ENCODE peak calls at places on chromosomes 13 and 19, in six cellular contexts. One of them, this sample, is unnamed.
A peak's percentile ranks its signal among the peaks of the same experiment; 100 is the strongest.

GRCh38 chr13:47798906-47799305 is 202.2 kb downstream of the SUCLA2 start:
- DNase-seq in cardiac fibroblast: peak; percentile 46
- DNase-seq in stomach: no peak
- DNase-seq in activated CD8-positive, alpha-beta memory T cell treated with anti-CD3 and anti-CD28 coated beads, Interleukin-2, amount 50 U/mL, for 48 hours: no peak
- DNase-seq in GM12865: peak; percentile 6
- DNase-seq in NCI-H510A treated with DMSO at 0.1 percent for 48 hours: no peak
- DNase-seq in this sample: peak; percentile 19

GRCh38 chr19:14409157-14410053 is 9.7 kb downstream of the DDX39A start:
- DNase-seq in cardiac fibroblast: no peak
- DNase-seq in stomach: no peak
- DNase-seq in activated CD8-positive, alpha-beta memory T cell treated with anti-CD3 and anti-CD28 coated beads, Interleukin-2, amount 50 U/mL, for 48 hours: peak; percentile 70
- DNase-seq in GM12865: no peak
- DNase-seq in NCI-H510A treated with DMSO at 0.1 percent for 48 hours: no peak
- DNase-seq in this sample: no peak

GRCh38 chr19:57830071-57830602 is at the start of gene ZNF587B:
- DNase-seq in cardiac fibroblast: peak; percentile 89
- DNase-seq in stomach: peak; percentile 51
- DNase-seq in activated CD8-positive, alpha-beta memory T cell treated with anti-CD3 and anti-CD28 coated beads, Interleukin-2, amount 50 U/mL, for 48 hours: peak; percentile 72
- DNase-seq in GM12865: no peak
- DNase-seq in NCI-H510A treated with DMSO at 0.1 percent for 48 hours: no peak
- DNase-seq in this sample: peak; percentile 88

GRCh38 chr13:48161530-48162179 is 66.8 kb upstream of the MED4 start:
- DNase-seq in cardiac fibroblast: no peak
- DNase-seq in stomach: peak; percentile 36
- DNase-seq in activated CD8-positive, alpha-beta memory T cell treated with anti-CD3 and anti-CD28 coated beads, Interleukin-2, amount 50 U/mL, for 48 hours: no peak
- DNase-seq in GM12865: no peak
- DNase-seq in NCI-H510A treated with DMSO at 0.1 percent for 48 hours: no peak
- DNase-seq in this sample: no peak

GRCh38 chr13:81012031-81012430 is 671.1 kb upstream of the SPRY2 start:
- DNase-seq in cardiac fibroblast: no peak
- DNase-seq in stomach: no peak
- DNase-seq in activated CD8-positive, alpha-beta memory T cell treated with anti-CD3 and anti-CD28 coated beads, Interleukin-2, amount 50 U/mL, for 48 hours: no peak
- DNase-seq in GM12865: no peak
- DNase-seq in NCI-H510A treated with DMSO at 0.1 percent for 48 hours: no peak
- DNase-seq in this sample: no peak

GRCh38 chr13:44801990-44802389 is 187.3 kb downstream of the NUFIP1 start:
- DNase-seq in cardiac fibroblast: peak; percentile 83
- DNase-seq in stomach: peak; percentile 45
- DNase-seq in activated CD8-positive, alpha-beta memory T cell treated with anti-CD3 and anti-CD28 coated beads, Interleukin-2, amount 50 U/mL, for 48 hours: no peak
- DNase-seq in GM12865: no peak
- DNase-seq in NCI-H510A treated with DMSO at 0.1 percent for 48 hours: no peak
- DNase-seq in this sample: peak; percentile 81

GRCh38 chr13:23350009-23350408 is 83.5 kb downstream of the SACS start:
- DNase-seq in cardiac fibroblast: peak; percentile 25
- DNase-seq in stomach: no peak
- DNase-seq in activated CD8-positive, alpha-beta memory T cell treated with anti-CD3 and anti-CD28 coated beads, Interleukin-2, amount 50 U/mL, for 48 hours: no peak
- DNase-seq in GM12865: no peak
- DNase-seq in NCI-H510A treated with DMSO at 0.1 percent for 48 hours: no peak
- DNase-seq in this sample: no peak

GRCh38 chr13:25980255-25980654 is 71.6 kb downstream of the SHISA2 start:
- DNase-seq in cardiac fibroblast: peak; percentile 22
- DNase-seq in stomach: no peak
- DNase-seq in activated CD8-positive, alpha-beta memory T cell treated with anti-CD3 and anti-CD28 coated beads, Interleukin-2, amount 50 U/mL, for 48 hours: no peak
- DNase-seq in GM12865: no peak
- DNase-seq in NCI-H510A treated with DMSO at 0.1 percent for 48 hours: no peak
- DNase-seq in this sample: peak; percentile 35

GRCh38 chr19:35495107-35496064 is 5.1 kb upstream of the KRTDAP start:
- DNase-seq in cardiac fibroblast: peak; percentile 70
- DNase-seq in stomach: peak; percentile 70
- DNase-seq in activated CD8-positive, alpha-beta memory T cell treated with anti-CD3 and anti-CD28 coated beads, Interleukin-2, amount 50 U/mL, for 48 hours: peak; percentile 86
- DNase-seq in GM12865: peak; percentile 76
- DNase-seq in NCI-H510A treated with DMSO at 0.1 percent for 48 hours: peak; percentile 3
- DNase-seq in this sample: peak; percentile 63

GRCh38 chr13:110539894-110540293 is 21.6 kb downstream of the RAB20 start:
- DNase-seq in cardiac fibroblast: no peak
- DNase-seq in stomach: no peak
- DNase-seq in activated CD8-positive, alpha-beta memory T cell treated with anti-CD3 and anti-CD28 coated beads, Interleukin-2, amount 50 U/mL, for 48 hours: no peak
- DNase-seq in GM12865: no peak
- DNase-seq in NCI-H510A treated with DMSO at 0.1 percent for 48 hours: no peak
- DNase-seq in this sample: peak; percentile 21

GRCh38 chr13:21637296-21637695 is 33.3 kb upstream of the MICU2 start:
- DNase-seq in cardiac fibroblast: peak; percentile 72
- DNase-seq in stomach: peak; percentile 82
- DNase-seq in activated CD8-positive, alpha-beta memory T cell treated with anti-CD3 and anti-CD28 coated beads, Interleukin-2, amount 50 U/mL, for 48 hours: no peak
- DNase-seq in GM12865: peak; percentile 50
- DNase-seq in NCI-H510A treated with DMSO at 0.1 percent for 48 hours: peak; percentile 51
- DNase-seq in this sample: no peak

GRCh38 chr19:43747557-43748204 is 7.1 kb downstream of the SMG9 start:
- DNase-seq in cardiac fibroblast: no peak
- DNase-seq in stomach: no peak
- DNase-seq in activated CD8-positive, alpha-beta memory T cell treated with anti-CD3 and anti-CD28 coated beads, Interleukin-2, amount 50 U/mL, for 48 hours: no peak
- DNase-seq in GM12865: peak; percentile 37
- DNase-seq in NCI-H510A treated with DMSO at 0.1 percent for 48 hours: no peak
- DNase-seq in this sample: no peak

GRCh38 chr19:45972081-45972943 is 1.4 kb downstream of the NOVA2 start:
- DNase-seq in cardiac fibroblast: no peak
- DNase-seq in stomach: no peak
- DNase-seq in activated CD8-positive, alpha-beta memory T cell treated with anti-CD3 and anti-CD28 coated beads, Interleukin-2, amount 50 U/mL, for 48 hours: peak; percentile 52
- DNase-seq in GM12865: no peak
- DNase-seq in NCI-H510A treated with DMSO at 0.1 percent for 48 hours: no peak
- DNase-seq in this sample: no peak

GRCh38 chr13:31912641-31913401 is 118.8 kb upstream of the FRY start:
- DNase-seq in cardiac fibroblast: peak; percentile 16
- DNase-seq in stomach: no peak
- DNase-seq in activated CD8-positive, alpha-beta memory T cell treated with anti-CD3 and anti-CD28 coated beads, Interleukin-2, amount 50 U/mL, for 48 hours: no peak
- DNase-seq in GM12865: no peak
- DNase-seq in NCI-H510A treated with DMSO at 0.1 percent for 48 hours: no peak
- DNase-seq in this sample: no peak

GRCh38 chr19:17183858-17184271 is 31.3 kb upstream of the USE1 start:
- DNase-seq in cardiac fibroblast: no peak
- DNase-seq in stomach: no peak
- DNase-seq in activated CD8-positive, alpha-beta memory T cell treated with anti-CD3 and anti-CD28 coated beads, Interleukin-2, amount 50 U/mL, for 48 hours: peak; percentile 62
- DNase-seq in GM12865: peak; percentile 40
- DNase-seq in NCI-H510A treated with DMSO at 0.1 percent for 48 hours: no peak
- DNase-seq in this sample: no peak

GRCh38 chr19:16071072-16071691 is 5.1 kb upstream of the TPM4 start:
- DNase-seq in cardiac fibroblast: no peak
- DNase-seq in stomach: no peak
- DNase-seq in activated CD8-positive, alpha-beta memory T cell treated with anti-CD3 and anti-CD28 coated beads, Interleukin-2, amount 50 U/mL, for 48 hours: peak; percentile 44
- DNase-seq in GM12865: no peak
- DNase-seq in NCI-H510A treated with DMSO at 0.1 percent for 48 hours: no peak
- DNase-seq in this sample: no peak

GRCh38 chr13:46126552-46127171 is 21.8 kb upstream of the CPB2 start:
- DNase-seq in cardiac fibroblast: peak; percentile 84
- DNase-seq in stomach: peak; percentile 78
- DNase-seq in activated CD8-positive, alpha-beta memory T cell treated with anti-CD3 and anti-CD28 coated beads, Interleukin-2, amount 50 U/mL, for 48 hours: peak; percentile 70
- DNase-seq in GM12865: peak; percentile 80
- DNase-seq in NCI-H510A treated with DMSO at 0.1 percent for 48 hours: peak; percentile 30
- DNase-seq in this sample: peak; percentile 76

GRCh38 chr19:16027528-16027927 is 48.8 kb upstream of the TPM4 start:
- DNase-seq in cardiac fibroblast: no peak
- DNase-seq in stomach: no peak
- DNase-seq in activated CD8-positive, alpha-beta memory T cell treated with anti-CD3 and anti-CD28 coated beads, Interleukin-2, amount 50 U/mL, for 48 hours: no peak
- DNase-seq in GM12865: no peak
- DNase-seq in NCI-H510A treated with DMSO at 0.1 percent for 48 hours: no peak
- DNase-seq in this sample: no peak

GRCh38 chr19:29510701-29511265 is 15.0 kb upstream of the VSTM2B start:
- DNase-seq in cardiac fibroblast: no peak
- DNase-seq in stomach: no peak
- DNase-seq in activated CD8-positive, alpha-beta memory T cell treated with anti-CD3 and anti-CD28 coated beads, Interleukin-2, amount 50 U/mL, for 48 hours: no peak
- DNase-seq in GM12865: no peak
- DNase-seq in NCI-H510A treated with DMSO at 0.1 percent for 48 hours: no peak
- DNase-seq in this sample: no peak

GRCh38 chr13:37656247-37656940 is 57.8 kb upstream of the POSTN start:
- DNase-seq in cardiac fibroblast: peak; percentile 99
- DNase-seq in stomach: no peak
- DNase-seq in activated CD8-positive, alpha-beta memory T cell treated with anti-CD3 and anti-CD28 coated beads, Interleukin-2, amount 50 U/mL, for 48 hours: no peak
- DNase-seq in GM12865: no peak
- DNase-seq in NCI-H510A treated with DMSO at 0.1 percent for 48 hours: no peak
- DNase-seq in this sample: peak; percentile 97

GRCh38 chr13:46530084-46530935 is 22.7 kb upstream of the LRCH1 start:
- DNase-seq in cardiac fibroblast: peak; percentile 67
- DNase-seq in stomach: no peak
- DNase-seq in activated CD8-positive, alpha-beta memory T cell treated with anti-CD3 and anti-CD28 coated beads, Interleukin-2, amount 50 U/mL, for 48 hours: no peak
- DNase-seq in GM12865: no peak
- DNase-seq in NCI-H510A treated with DMSO at 0.1 percent for 48 hours: no peak
- DNase-seq in this sample: peak; percentile 35

GRCh38 chr13:41601718-41602445 is 144.5 kb downstream of the RGCC start:
- DNase-seq in cardiac fibroblast: peak; percentile 75
- DNase-seq in stomach: no peak
- DNase-seq in activated CD8-positive, alpha-beta memory T cell treated with anti-CD3 and anti-CD28 coated beads, Interleukin-2, amount 50 U/mL, for 48 hours: no peak
- DNase-seq in GM12865: no peak
- DNase-seq in NCI-H510A treated with DMSO at 0.1 percent for 48 hours: no peak
- DNase-seq in this sample: peak; percentile 28

GRCh38 chr19:778910-779653 is 18.2 kb upstream of the PTBP1 start:
- DNase-seq in cardiac fibroblast: peak; percentile 96
- DNase-seq in stomach: no peak
- DNase-seq in activated CD8-positive, alpha-beta memory T cell treated with anti-CD3 and anti-CD28 coated beads, Interleukin-2, amount 50 U/mL, for 48 hours: no peak
- DNase-seq in GM12865: no peak
- DNase-seq in NCI-H510A treated with DMSO at 0.1 percent for 48 hours: no peak
- DNase-seq in this sample: peak; percentile 98

GRCh38 chr13:51523082-51523518 is 61.2 kb upstream of the WDFY2 start:
- DNase-seq in cardiac fibroblast: peak; percentile 79
- DNase-seq in stomach: no peak
- DNase-seq in activated CD8-positive, alpha-beta memory T cell treated with anti-CD3 and anti-CD28 coated beads, Interleukin-2, amount 50 U/mL, for 48 hours: no peak
- DNase-seq in GM12865: no peak
- DNase-seq in NCI-H510A treated with DMSO at 0.1 percent for 48 hours: no peak
- DNase-seq in this sample: peak; percentile 38

GRCh38 chr13:40187836-40188591 is 478.4 kb downstream of the FOXO1 start:
- DNase-seq in cardiac fibroblast: no peak
- DNase-seq in stomach: no peak
- DNase-seq in activated CD8-positive, alpha-beta memory T cell treated with anti-CD3 and anti-CD28 coated beads, Interleukin-2, amount 50 U/mL, for 48 hours: peak; percentile 71
- DNase-seq in GM12865: no peak
- DNase-seq in NCI-H510A treated with DMSO at 0.1 percent for 48 hours: no peak
- DNase-seq in this sample: no peak

GRCh38 chr19:46124638-46125115 is at the start of gene IGFL3:
- DNase-seq in cardiac fibroblast: peak; percentile 54
- DNase-seq in stomach: no peak
- DNase-seq in activated CD8-positive, alpha-beta memory T cell treated with anti-CD3 and anti-CD28 coated beads, Interleukin-2, amount 50 U/mL, for 48 hours: no peak
- DNase-seq in GM12865: no peak
- DNase-seq in NCI-H510A treated with DMSO at 0.1 percent for 48 hours: no peak
- DNase-seq in this sample: no peak

GRCh38 chr13:108322206-108322824 is 52.8 kb downstream of the TNFSF13B start:
- DNase-seq in cardiac fibroblast: peak; percentile 67
- DNase-seq in stomach: no peak
- DNase-seq in activated CD8-positive, alpha-beta memory T cell treated with anti-CD3 and anti-CD28 coated beads, Interleukin-2, amount 50 U/mL, for 48 hours: no peak
- DNase-seq in GM12865: peak; percentile 37
- DNase-seq in NCI-H510A treated with DMSO at 0.1 percent for 48 hours: peak; percentile 45
- DNase-seq in this sample: peak; percentile 56

GRCh38 chr13:48859168-48860105 is 116.3 kb upstream of the FNDC3A start:
- DNase-seq in cardiac fibroblast: no peak
- DNase-seq in stomach: no peak
- DNase-seq in activated CD8-positive, alpha-beta memory T cell treated with anti-CD3 and anti-CD28 coated beads, Interleukin-2, amount 50 U/mL, for 48 hours: no peak
- DNase-seq in GM12865: no peak
- DNase-seq in NCI-H510A treated with DMSO at 0.1 percent for 48 hours: no peak
- DNase-seq in this sample: no peak

GRCh38 chr19:6424190-6424938 is at the start of gene KHSRP:
- DNase-seq in cardiac fibroblast: no peak
- DNase-seq in stomach: no peak
- DNase-seq in activated CD8-positive, alpha-beta memory T cell treated with anti-CD3 and anti-CD28 coated beads, Interleukin-2, amount 50 U/mL, for 48 hours: peak; percentile 70
- DNase-seq in GM12865: peak; percentile 46
- DNase-seq in NCI-H510A treated with DMSO at 0.1 percent for 48 hours: no peak
- DNase-seq in this sample: peak; percentile 9

GRCh38 chr19:6417713-6418561 is 6.7 kb downstream of the KHSRP start:
- DNase-seq in cardiac fibroblast: peak; percentile 24
- DNase-seq in stomach: no peak
- DNase-seq in activated CD8-positive, alpha-beta memory T cell treated with anti-CD3 and anti-CD28 coated beads, Interleukin-2, amount 50 U/mL, for 48 hours: no peak
- DNase-seq in GM12865: no peak
- DNase-seq in NCI-H510A treated with DMSO at 0.1 percent for 48 hours: no peak
- DNase-seq in this sample: peak; percentile 17

GRCh38 chr13:113053801-113054604 is 51.6 kb upstream of the F7 start:
- DNase-seq in cardiac fibroblast: no peak
- DNase-seq in stomach: no peak
- DNase-seq in activated CD8-positive, alpha-beta memory T cell treated with anti-CD3 and anti-CD28 coated beads, Interleukin-2, amount 50 U/mL, for 48 hours: no peak
- DNase-seq in GM12865: no peak
- DNase-seq in NCI-H510A treated with DMSO at 0.1 percent for 48 hours: no peak
- DNase-seq in this sample: no peak

GRCh38 chr19:19745496-19746285 is 12.8 kb upstream of the ZNF14 start:
- DNase-seq in cardiac fibroblast: no peak
- DNase-seq in stomach: no peak
- DNase-seq in activated CD8-positive, alpha-beta memory T cell treated with anti-CD3 and anti-CD28 coated beads, Interleukin-2, amount 50 U/mL, for 48 hours: no peak
- DNase-seq in GM12865: no peak
- DNase-seq in NCI-H510A treated with DMSO at 0.1 percent for 48 hours: no peak
- DNase-seq in this sample: no peak